ENCODE peak calls at places on chromosomes 16 and 17, in six cellular contexts. A is anterior cingulate cortex, D is DMS53, X is cardiac fibroblast, Z is aorta, Q is HT1080. F is an unnamed sample.

GRCh38 chr17:75240394-75241142 is 20.8 kb downstream of the GGA3 start:
- DNase-seq in A (no peak), D (peak), X (peak), Z (no peak), Q (peak), F (peak)

GRCh38 chr16:9919460-9919859 is 262.8 kb downstream of the GRIN2A start:
- DNase-seq in A (no peak), D (no peak), X (no peak), Z (no peak), Q (no peak), F (no peak)

GRCh38 chr16:69073181-69073669 is 32.2 kb upstream of the HAS3 start:
- DNase-seq in A (no peak), D (no peak), X (peak), Z (no peak), Q (peak), F (peak)

GRCh38 chr17:56213031-56213430 is 59.8 kb downstream of the ANKFN1 start:
- DNase-seq in A (no peak), D (no peak), X (no peak), Z (no peak), Q (no peak), F (no peak)

GRCh38 chr16:75733305-75734141 is 7.2 kb upstream of the CPHXL start:
- DNase-seq in A (peak), D (no peak), X (peak), Z (peak), Q (no peak), F (no peak)

GRCh38 chr17:52242268-52242667 is 83.8 kb upstream of the CA10 start:
- DNase-seq in A (no peak), D (no peak), X (no peak), Z (no peak), Q (no peak), F (no peak)

GRCh38 chr16:65249768-65250167 is 127.9 kb upstream of the CDH11 start:
- DNase-seq in A (no peak), D (no peak), X (peak), Z (peak), Q (no peak), F (peak)

GRCh38 chr17:17186051-17186450 is 20.1 kb downstream of the PLD6 start:
- DNase-seq in A (no peak), D (peak), X (no peak), Z (no peak), Q (no peak), F (peak)

GRCh38 chr17:32341141-32341856 is 674 bp downstream of the C17orf75 start:
- DNase-seq in A (peak), D (peak), X (no peak), Z (no peak), Q (peak), F (no peak)

GRCh38 chr16:20767577-20767976 is 3.8 kb downstream of the ACSM3 start:
- DNase-seq in A (no peak), D (no peak), X (no peak), Z (no peak), Q (no peak), F (no peak)